ENCODE peak calls at places on chromosomes 7 and 10, in four cellular contexts. M is activated T-cell treated with anti-CD3 and anti-CD28 coated beads, Interleukin-2, amount 50 U/mL, for 48 hours; Z is GM04504; T is NCI-H1092. A is an unnamed sample.

GRCh38 chr7:54841772-54842707 is 83.0 kb upstream of the SEC61G start:
- DNase-seq in M (peak; percentile 22), T (no peak), Z (peak; percentile 40), A (no peak)

GRCh38 chr10:13993169-13993568 is 337.6 kb downstream of the FRMD4A start:
- DNase-seq in M (no peak), T (no peak), Z (peak; percentile 67), A (no peak)

GRCh38 chr7:126790763-126791162 is 462.0 kb downstream of the GRM8 start:
- DNase-seq in Z (no peak), T (no peak), M (no peak), A (no peak)

GRCh38 chr7:73443543-73444255 is 10.1 kb downstream of the FZD9 start:
- DNase-seq in Z (no peak), M (no peak), T (no peak), A (no peak)

GRCh38 chr7:148747274-148747673 is 48.6 kb downstream of the CUL1 start:
- DNase-seq in T (no peak), Z (no peak), M (no peak), A (no peak)

GRCh38 chr7:24793982-24794648 is 36.9 kb upstream of the GSDME start:
- DNase-seq in Z (no peak), T (no peak), M (no peak), A (no peak)

GRCh38 chr7:89129600-89130375 is 334.3 kb upstream of the TEX47 start:
- DNase-seq in Z (no peak), T (no peak), M (no peak), A (no peak)

GRCh38 chr7:26856481-26856880 is 7.9 kb downstream of the SKAP2 start:
- DNase-seq in T (no peak), M (no peak), Z (no peak), A (no peak)

GRCh38 chr10:117541405-117541908 is 1.1 kb upstream of the EMX2 start:
- DNase-seq in T (no peak), M (peak; percentile 26), Z (peak; percentile 90), A (no peak)

GRCh38 chr10:110226926-110227641 is 19.7 kb downstream of the MXI1 start:
- DNase-seq in M (peak; percentile 70), Z (no peak), T (peak; percentile 60), A (peak; percentile 87)

A was measured in stimulated activated naive CD4-positive, alpha-beta T cell.